ENCODE peak calls at places on chromosomes 12 and 14, in ten cellular contexts. B is tibial artery; C is MV-4-11; J is effector memory CD8-positive, alpha-beta T cell; Q is SHP77; R is psoas muscle; L is CD8-positive, alpha-beta memory T cell; U is T-helper 2 cell; G is SJSA1; W is hepatocyte. A is an unnamed sample.

GRCh38 chr12:6684609-6685008 is 4.6 kb downstream of the ZNF384 start:
- DNase-seq in B (no peak), C (peak; percentile 48), J (peak; percentile 37), Q (no peak), R (no peak), L (peak; percentile 22), U (no peak), G (no peak), W (peak; percentile 44), A (no peak)

GRCh38 chr14:91284146-91284790 is 39.8 kb upstream of the GPR68 start:
- DNase-seq in B (no peak), C (no peak), J (no peak), Q (no peak), R (no peak), L (no peak), U (no peak), G (no peak), W (peak; percentile 61), A (no peak)

GRCh38 chr12:26691234-26691970 is 141.6 kb downstream of the ITPR2 start:
- DNase-seq in B (no peak), C (no peak), J (no peak), Q (peak; percentile 85), R (no peak), L (no peak), U (no peak), G (peak; percentile 84), W (peak; percentile 70), A (no peak)

GRCh38 chr12:122306407-122306806 is 40.1 kb upstream of the VPS33A start:
- DNase-seq in B (no peak), C (no peak), J (no peak), Q (no peak), R (no peak), L (no peak), U (no peak), G (no peak), W (no peak), A (no peak)

GRCh38 chr12:105986779-105987686 is 151.7 kb downstream of the NUAK1 start:
- DNase-seq in B (no peak), C (no peak), J (no peak), Q (no peak), R (no peak), L (no peak), U (no peak), G (no peak), W (peak; percentile 37), A (peak; percentile 28)

GRCh38 chr12:64083285-64084210 is 138.5 kb downstream of the KICS2 start:
- DNase-seq in B (peak; percentile 87), C (no peak), J (no peak), Q (peak; percentile 33), R (peak; percentile 81), L (no peak), U (no peak), G (peak; percentile 53), W (peak; percentile 81), A (peak; percentile 79)

GRCh38 chr14:104395941-104396681 is 183.5 kb upstream of the C14orf180 start:
- DNase-seq in B (peak; percentile 16), C (no peak), J (no peak), Q (no peak), R (peak; percentile 28), L (no peak), U (no peak), G (no peak), W (no peak), A (peak; percentile 62)

GRCh38 chr14:91233936-91234790 is 10.3 kb downstream of the GPR68 start:
- DNase-seq in B (no peak), C (no peak), J (no peak), Q (no peak), R (peak; percentile 64), L (no peak), U (no peak), G (no peak), W (no peak), A (no peak)

GRCh38 chr12:1305063-1305434 is 289.3 kb downstream of the FBXL14 start:
- DNase-seq in B (no peak), C (no peak), J (no peak), Q (no peak), R (no peak), L (no peak), U (no peak), G (no peak), W (no peak), A (no peak)

GRCh38 chr12:21971344-21971743 is 30.1 kb upstream of the ABCC9 start:
- DNase-seq in B (no peak), C (no peak), J (no peak), Q (no peak), R (no peak), L (no peak), U (no peak), G (no peak), W (no peak), A (no peak)

GRCh38 chr12:81284137-81284536 is 206.3 kb downstream of the ACSS3 start:
- DNase-seq in B (no peak), C (no peak), J (no peak), Q (no peak), R (no peak), L (no peak), U (no peak), G (no peak), W (peak; percentile 4), A (no peak)

GRCh38 chr12:112007945-112008344 is 5.0 kb downstream of the TMEM116 start:
- DNase-seq in B (no peak), C (no peak), J (no peak), Q (no peak), R (no peak), L (no peak), U (no peak), G (no peak), W (no peak), A (no peak)

GRCh38 chr14:29548948-29549370 is 378.7 kb downstream of the PRKD1 start:
- DNase-seq in B (no peak), C (peak; percentile 24), J (no peak), Q (peak; percentile 82), R (no peak), L (no peak), U (no peak), G (no peak), W (peak; percentile 69), A (no peak)

GRCh38 chr14:64410084-64410774 is 22.1 kb downstream of the MTHFD1 start:
- DNase-seq in B (no peak), C (peak; percentile 7), J (no peak), Q (no peak), R (no peak), L (no peak), U (no peak), G (peak; percentile 90), W (no peak), A (no peak)

GRCh38 chr12:5622280-5622679 is 190.4 kb downstream of the NTF3 start:
- DNase-seq in B (peak; percentile 76), C (no peak), J (no peak), Q (no peak), R (no peak), L (no peak), U (no peak), G (no peak), W (no peak), A (no peak)

GRCh38 chr12:4700621-4701026 is 19.6 kb upstream of the GALNT8 start:
- DNase-seq in B (peak; percentile 63), C (peak; percentile 54), J (no peak), Q (no peak), R (peak; percentile 71), L (no peak), U (no peak), G (no peak), W (peak; percentile 22), A (peak; percentile 80)

GRCh38 chr14:95077380-95077779 is 79.9 kb downstream of the DICER1 start:
- DNase-seq in B (no peak), C (no peak), J (no peak), Q (no peak), R (no peak), L (no peak), U (no peak), G (no peak), W (no peak), A (no peak)

GRCh38 chr12:119687879-119688278 is 19.9 kb downstream of the PRKAB1 start:
- DNase-seq in B (no peak), C (no peak), J (no peak), Q (no peak), R (no peak), L (no peak), U (no peak), G (no peak), W (no peak), A (no peak)

GRCh38 chr14:102840115-102840514 is 62.9 kb downstream of the TRAF3 start:
- DNase-seq in B (no peak), C (no peak), J (no peak), Q (no peak), R (no peak), L (no peak), U (no peak), G (no peak), W (no peak), A (no peak)